ENCODE peak calls at places on chromosomes 12 and 14, in five cellular contexts. One of them, this sample, is unnamed.

GRCh38 chr14:42224053-42224888 is 617.6 kb downstream of the LRFN5 start:
- DNase-seq in GM13976: peak
- DNase-seq in NCI-H1417: peak
- DNase-seq in NCI-H460: peak
- DNase-seq in right lobe of liver: peak
- DNase-seq in this sample: peak

GRCh38 chr12:56224954-56225353 is 812 bp downstream of the NABP2 start:
- DNase-seq in NCI-H460: no peak
- DNase-seq in right lobe of liver: no peak
- DNase-seq in GM13976: peak
- DNase-seq in NCI-H1417: no peak
- DNase-seq in this sample: no peak

GRCh38 chr12:106030210-106031175 is 108.3 kb downstream of the NUAK1 start:
- DNase-seq in NCI-H1417: no peak
- DNase-seq in NCI-H460: no peak
- DNase-seq in right lobe of liver: no peak
- DNase-seq in GM13976: no peak
- DNase-seq in this sample: no peak

GRCh38 chr14:28057286-28058011 is 709.1 kb upstream of the FOXG1 start:
- DNase-seq in right lobe of liver: no peak
- DNase-seq in GM13976: no peak
- DNase-seq in NCI-H460: peak
- DNase-seq in NCI-H1417: no peak
- DNase-seq in this sample: no peak

GRCh38 chr12:10226086-10226485 is 13.4 kb downstream of the GABARAPL1 start:
- DNase-seq in NCI-H1417: no peak
- DNase-seq in GM13976: no peak
- DNase-seq in NCI-H460: no peak
- DNase-seq in right lobe of liver: no peak
- DNase-seq in this sample: no peak

GRCh38 chr12:54352022-54352531 is 12.2 kb downstream of the GPR84 start:
- DNase-seq in NCI-H1417: peak
- DNase-seq in NCI-H460: no peak
- DNase-seq in right lobe of liver: no peak
- DNase-seq in GM13976: no peak
- DNase-seq in this sample: no peak

GRCh38 chr14:99601301-99601945 is 2.6 kb downstream of the CCDC85C start:
- DNase-seq in right lobe of liver: peak
- DNase-seq in GM13976: no peak
- DNase-seq in NCI-H1417: peak
- DNase-seq in NCI-H460: no peak
- DNase-seq in this sample: no peak

GRCh38 chr12:33427071-33427470 is 12.5 kb downstream of the SYT10 start:
- DNase-seq in NCI-H460: no peak
- DNase-seq in NCI-H1417: no peak
- DNase-seq in GM13976: no peak
- DNase-seq in right lobe of liver: no peak
- DNase-seq in this sample: no peak

GRCh38 chr14:64217318-64217717 is 76.9 kb downstream of the ESR2 start:
- DNase-seq in GM13976: no peak
- DNase-seq in right lobe of liver: no peak
- DNase-seq in NCI-H1417: no peak
- DNase-seq in NCI-H460: no peak
- DNase-seq in this sample: no peak

GRCh38 chr14:94540031-94540794 is 21.0 kb upstream of the SERPINA4 start:
- DNase-seq in GM13976: no peak
- DNase-seq in right lobe of liver: no peak
- DNase-seq in NCI-H1417: no peak
- DNase-seq in NCI-H460: no peak
- DNase-seq in this sample: no peak

GRCh38 chr12:8917751-8918150 is 3.4 kb downstream of the PHC1 start:
- DNase-seq in right lobe of liver: no peak
- DNase-seq in GM13976: no peak
- DNase-seq in NCI-H460: no peak
- DNase-seq in NCI-H1417: no peak
- DNase-seq in this sample: no peak

GRCh38 chr14:34682787-34683321 is 31.5 kb downstream of the CFL2 start:
- DNase-seq in GM13976: peak
- DNase-seq in right lobe of liver: no peak
- DNase-seq in NCI-H460: no peak
- DNase-seq in NCI-H1417: no peak
- DNase-seq in this sample: no peak

GRCh38 chr12:96211989-96212388 is 17.8 kb downstream of the ELK3 start:
- DNase-seq in NCI-H460: no peak
- DNase-seq in GM13976: no peak
- DNase-seq in NCI-H1417: no peak
- DNase-seq in right lobe of liver: no peak
- DNase-seq in this sample: no peak

GRCh38 chr14:69059658-69060648 is 80.9 kb upstream of the ACTN1 start:
- DNase-seq in right lobe of liver: no peak
- DNase-seq in NCI-H460: peak
- DNase-seq in NCI-H1417: no peak
- DNase-seq in GM13976: no peak
- DNase-seq in this sample: no peak

GRCh38 chr14:51977075-51977474 is 12.3 kb upstream of the RTRAF start:
- DNase-seq in NCI-H1417: no peak
- DNase-seq in NCI-H460: no peak
- DNase-seq in GM13976: no peak
- DNase-seq in right lobe of liver: no peak
- DNase-seq in this sample: no peak

GRCh38 chr12:40058721-40059190 is 47.1 kb downstream of the SLC2A13 start:
- DNase-seq in right lobe of liver: no peak
- DNase-seq in NCI-H460: no peak
- DNase-seq in NCI-H1417: no peak
- DNase-seq in GM13976: no peak
- DNase-seq in this sample: no peak

GRCh38 chr14:38405851-38406630 is 150.1 kb upstream of the CLEC14A start:
- DNase-seq in NCI-H1417: peak
- DNase-seq in right lobe of liver: no peak
- DNase-seq in NCI-H460: no peak
- DNase-seq in GM13976: no peak
- DNase-seq in this sample: no peak

GRCh38 chr14:90758959-90759358 is 57.3 kb downstream of the TTC7B start:
- DNase-seq in GM13976: no peak
- DNase-seq in NCI-H1417: no peak
- DNase-seq in NCI-H460: no peak
- DNase-seq in right lobe of liver: peak
- DNase-seq in this sample: peak

GRCh38 chr14:54026671-54027070 is 70.0 kb upstream of the BMP4 start:
- DNase-seq in right lobe of liver: no peak
- DNase-seq in GM13976: no peak
- DNase-seq in NCI-H1417: no peak
- DNase-seq in NCI-H460: no peak
- DNase-seq in this sample: no peak

GRCh38 chr14:104655128-104655848 is 34.1 kb upstream of the INF2 start:
- DNase-seq in GM13976: no peak
- DNase-seq in NCI-H460: no peak
- DNase-seq in NCI-H1417: no peak
- DNase-seq in right lobe of liver: no peak
- DNase-seq in this sample: no peak

GRCh38 chr12:99911076-99911475 is 73.7 kb downstream of the ANKS1B start:
- DNase-seq in right lobe of liver: no peak
- DNase-seq in NCI-H460: peak
- DNase-seq in NCI-H1417: no peak
- DNase-seq in GM13976: no peak
- DNase-seq in this sample: no peak

GRCh38 chr12:111091036-111091435 is 170.7 kb upstream of the MYL2 start:
- DNase-seq in right lobe of liver: no peak
- DNase-seq in NCI-H1417: no peak
- DNase-seq in NCI-H460: no peak
- DNase-seq in GM13976: no peak
- DNase-seq in this sample: no peak

GRCh38 chr12:6549379-6550151 is 6.3 kb downstream of the IFFO1 start:
- DNase-seq in right lobe of liver: no peak
- DNase-seq in NCI-H460: no peak
- DNase-seq in NCI-H1417: no peak
- DNase-seq in GM13976: no peak
- DNase-seq in this sample: no peak

GRCh38 chr12:67069451-67070306 is 199.5 kb upstream of the CAND1 start:
- DNase-seq in NCI-H460: no peak
- DNase-seq in right lobe of liver: peak
- DNase-seq in NCI-H1417: no peak
- DNase-seq in GM13976: peak
- DNase-seq in this sample: peak

GRCh38 chr12:96195845-96196451 is 1.8 kb downstream of the ELK3 start:
- DNase-seq in NCI-H460: no peak
- DNase-seq in right lobe of liver: no peak
- DNase-seq in GM13976: no peak
- DNase-seq in NCI-H1417: no peak
- DNase-seq in this sample: no peak

GRCh38 chr12:2683283-2684025 is 111.3 kb upstream of the FKBP4 start:
- DNase-seq in GM13976: no peak
- DNase-seq in NCI-H460: no peak
- DNase-seq in NCI-H1417: no peak
- DNase-seq in right lobe of liver: no peak
- DNase-seq in this sample: no peak

GRCh38 chr14:74429221-74429691 is 3.2 kb upstream of the SYNDIG1L start:
- DNase-seq in NCI-H460: no peak
- DNase-seq in right lobe of liver: no peak
- DNase-seq in NCI-H1417: peak
- DNase-seq in GM13976: no peak
- DNase-seq in this sample: no peak

GRCh38 chr12:65728913-65729793 is 95.1 kb upstream of the HMGA2 start:
- DNase-seq in GM13976: peak
- DNase-seq in right lobe of liver: no peak
- DNase-seq in NCI-H1417: no peak
- DNase-seq in NCI-H460: no peak
- DNase-seq in this sample: peak